ENCODE peak calls at places on chromosomes 12 and 14, in ten cellular contexts. B, J, O, X, P, U, F, I, E and M are unnamed samples.

GRCh38 chr14:35558680-35559079 is 24.7 kb downstream of the INSM2 start:
- DNase-seq in B (no peak), J (no peak), O (no peak), X (no peak), P (no peak), U (no peak), F (peak; percentile 61), I (no peak), E (no peak), M (peak; percentile 64)

GRCh38 chr14:102320033-102320660 is 601 bp downstream of the ZNF839 start:
- DNase-seq in B (peak; percentile 40), J (peak; percentile 44), O (no peak), X (peak; percentile 23), P (peak; percentile 43), U (peak; percentile 42), F (peak; percentile 23), I (peak; percentile 44), E (peak; percentile 56), M (no peak)

GRCh38 chr14:77489051-77489450 is 9.6 kb downstream of the ISM2 start:
- DNase-seq in B (no peak), J (no peak), O (no peak), X (no peak), P (no peak), U (no peak), F (no peak), I (no peak), E (no peak), M (no peak)

GRCh38 chr12:79566452-79566851 is 124.3 kb downstream of the PAWR start:
- DNase-seq in B (no peak), J (peak; percentile 10), O (no peak), X (peak; percentile 39), P (no peak), U (no peak), F (no peak), I (no peak), E (peak; percentile 24), M (no peak)

GRCh38 chr12:121217761-121218160 is 7.8 kb downstream of the P2RX4 start:
- DNase-seq in B (no peak), J (no peak), O (no peak), X (no peak), P (no peak), U (no peak), F (no peak), I (no peak), E (no peak), M (no peak)

GRCh38 chr12:60644076-60644475 is 1048.2 kb downstream of the SLC16A7 start:
- DNase-seq in B (no peak), J (no peak), O (no peak), X (no peak), P (no peak), U (no peak), F (no peak), I (no peak), E (no peak), M (no peak)

GRCh38 chr12:75960954-75961661 is 70.5 kb downstream of the PHLDA1 start:
- DNase-seq in B (no peak), J (no peak), O (no peak), X (no peak), P (no peak), U (no peak), F (no peak), I (no peak), E (no peak), M (no peak)

GRCh38 chr14:36397357-36397756 is 76.9 kb upstream of the MBIP start:
- DNase-seq in B (no peak), J (no peak), O (no peak), X (no peak), P (no peak), U (no peak), F (no peak), I (no peak), E (no peak), M (no peak)